ENCODE peak calls at places on chromosome 21, in four cellular contexts. One of them, this sample, is unnamed.

GRCh38 chr21:22174746-22175145 is 1176.5 kb downstream of the NCAM2 start:
- DNase-seq in H1: no peak
- DNase-seq in prostate gland: no peak
- DNase-seq in heart left ventricle: no peak
- DNase-seq in this sample: no peak

GRCh38 chr21:44962481-44962966 is 22.7 kb downstream of the SLX9 start:
- DNase-seq in H1: no peak
- DNase-seq in prostate gland: no peak
- DNase-seq in heart left ventricle: no peak
- DNase-seq in this sample: peak

GRCh38 chr21:44262338-44263048 is 796 bp upstream of the DNMT3L start:
- DNase-seq in heart left ventricle: no peak
- DNase-seq in H1: no peak
- DNase-seq in prostate gland: no peak
- DNase-seq in this sample: peak

GRCh38 chr21:45799765-45800338 is 156.3 kb downstream of the PCBP3 start:
- DNase-seq in prostate gland: no peak
- DNase-seq in H1: no peak
- DNase-seq in heart left ventricle: no peak
- DNase-seq in this sample: no peak

GRCh38 chr21:17391811-17392340 is 121.0 kb upstream of the CXADR start:
- DNase-seq in heart left ventricle: no peak
- DNase-seq in H1: no peak
- DNase-seq in prostate gland: no peak
- DNase-seq in this sample: no peak

GRCh38 chr21:43865471-43866181 is 603 bp downstream of the AGPAT3 start:
- DNase-seq in H1: no peak
- DNase-seq in heart left ventricle: peak
- DNase-seq in prostate gland: no peak
- DNase-seq in this sample: peak

GRCh38 chr21:37006521-37007291 is at the start of gene RIPPLY3:
- DNase-seq in prostate gland: no peak
- DNase-seq in heart left ventricle: no peak
- DNase-seq in H1: no peak
- DNase-seq in this sample: no peak

GRCh38 chr21:44958471-44959191 is 18.8 kb downstream of the SLX9 start:
- DNase-seq in H1: no peak
- DNase-seq in heart left ventricle: peak
- DNase-seq in prostate gland: no peak
- DNase-seq in this sample: peak

GRCh38 chr21:17231771-17232170 is 281.1 kb upstream of the CXADR start:
- DNase-seq in prostate gland: no peak
- DNase-seq in H1: no peak
- DNase-seq in heart left ventricle: no peak
- DNase-seq in this sample: no peak

GRCh38 chr21:26686278-26686677 is 113.2 kb upstream of the CYYR1 start:
- DNase-seq in prostate gland: no peak
- DNase-seq in H1: no peak
- DNase-seq in heart left ventricle: no peak
- DNase-seq in this sample: peak

GRCh38 chr21:43766734-43767497 is 9.2 kb downstream of the CSTB start:
- DNase-seq in prostate gland: no peak
- DNase-seq in H1: no peak
- DNase-seq in heart left ventricle: no peak
- DNase-seq in this sample: no peak

GRCh38 chr21:44880762-44881585 is 7.5 kb upstream of the PTTG1IP start:
- DNase-seq in heart left ventricle: no peak
- DNase-seq in prostate gland: no peak
- DNase-seq in H1: no peak
- DNase-seq in this sample: no peak

GRCh38 chr21:45331521-45332257 is 44.0 kb upstream of the POFUT2 start:
- DNase-seq in H1: no peak
- DNase-seq in prostate gland: no peak
- DNase-seq in heart left ventricle: no peak
- DNase-seq in this sample: peak

GRCh38 chr21:17526771-17527170 is 13.9 kb downstream of the CXADR start:
- DNase-seq in prostate gland: no peak
- DNase-seq in H1: no peak
- DNase-seq in heart left ventricle: no peak
- DNase-seq in this sample: no peak

GRCh38 chr21:46500224-46500861 is 41.7 kb downstream of the DIP2A start:
- DNase-seq in prostate gland: no peak
- DNase-seq in heart left ventricle: no peak
- DNase-seq in H1: no peak
- DNase-seq in this sample: no peak

GRCh38 chr21:18460979-18461378 is 57.4 kb upstream of the TMPRSS15 start:
- DNase-seq in H1: no peak
- DNase-seq in prostate gland: no peak
- DNase-seq in heart left ventricle: no peak
- DNase-seq in this sample: no peak

GRCh38 chr21:28922368-28922767 is 70.3 kb downstream of the LTN1 start:
- DNase-seq in prostate gland: no peak
- DNase-seq in heart left ventricle: no peak
- DNase-seq in H1: peak
- DNase-seq in this sample: no peak

GRCh38 chr21:45010096-45010495 is 64.3 kb upstream of the ADARB1 start:
- DNase-seq in prostate gland: no peak
- DNase-seq in H1: no peak
- DNase-seq in heart left ventricle: no peak
- DNase-seq in this sample: peak

GRCh38 chr21:32360401-32360981 is 32.3 kb downstream of the URB1 start:
- DNase-seq in prostate gland: peak
- DNase-seq in heart left ventricle: no peak
- DNase-seq in H1: no peak
- DNase-seq in this sample: no peak

DNA sequence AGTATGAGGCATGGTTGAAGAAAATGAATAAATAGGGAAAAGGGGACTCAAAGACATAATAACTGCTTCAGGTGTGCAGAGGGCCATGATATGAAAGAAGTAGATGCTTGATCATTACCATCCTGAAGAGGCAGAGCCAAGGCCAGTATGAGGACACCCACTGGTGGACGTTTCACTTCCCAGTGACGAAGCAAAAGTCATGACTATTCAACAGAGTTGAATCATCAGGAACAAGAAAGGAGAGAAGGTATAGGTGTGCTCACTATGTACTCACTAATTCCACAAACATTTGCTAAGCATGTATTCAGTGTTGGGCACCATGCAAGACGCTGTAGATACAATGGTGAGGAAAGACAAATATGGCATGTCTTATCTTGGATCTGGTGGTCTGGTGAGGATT is 319.2 kb upstream of the RUNX1 start:
- DNase-seq in heart left ventricle: no peak
- DNase-seq in prostate gland: no peak
- DNase-seq in H1: no peak
- DNase-seq in this sample: no peak
- TF ChIP-seq POLR2A in heart left ventricle: no peak
- TF ChIP-seq POLR2A in prostate gland: no peak
- TF ChIP-seq POLR2A in H1: no peak
- TF ChIP-seq POLR2A in this sample: no peak

GRCh38 chr21:15140321-15141019 is 75.7 kb upstream of the NRIP1 start:
- DNase-seq in prostate gland: no peak
- DNase-seq in H1: no peak
- DNase-seq in heart left ventricle: no peak
- DNase-seq in this sample: no peak
- H3K4me3 ChIP-seq in prostate gland: no peak
- H3K4me3 ChIP-seq in H1: no peak
- H3K4me3 ChIP-seq in heart left ventricle: no peak
- H3K4me3 ChIP-seq in this sample: no peak

DNA sequence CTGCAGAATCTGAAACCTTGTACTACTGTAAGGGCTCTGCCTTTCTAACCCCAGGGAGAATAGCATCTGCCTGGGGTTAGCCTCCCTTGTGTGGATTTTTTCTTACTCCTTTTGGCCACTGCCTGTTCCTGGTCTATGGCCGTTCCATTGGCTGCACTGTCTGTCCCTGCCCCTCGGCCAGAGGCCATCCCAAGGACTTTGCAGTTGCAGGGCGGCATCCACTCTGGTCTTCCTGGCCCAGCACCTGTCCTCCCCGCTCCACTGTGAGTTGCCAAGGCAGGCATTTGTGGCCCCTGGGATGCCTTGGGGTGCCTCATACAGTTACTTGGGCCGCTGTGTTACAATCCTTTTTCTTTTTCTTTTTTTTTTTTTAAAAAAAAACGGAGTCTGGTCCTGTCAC is 45.8 kb downstream of the PDE9A start:
- DNase-seq in H1: no peak
- DNase-seq in prostate gland: no peak
- DNase-seq in heart left ventricle: no peak
- DNase-seq in this sample: peak
- H3K27ac ChIP-seq in H1: no peak
- H3K27ac ChIP-seq in prostate gland: no peak
- H3K27ac ChIP-seq in heart left ventricle: no peak
- H3K27ac ChIP-seq in this sample: no peak

GRCh38 chr21:40839551-40839950 is 7.4 kb downstream of the DSCAM start:
- DNase-seq in heart left ventricle: no peak
- DNase-seq in H1: no peak
- DNase-seq in prostate gland: no peak
- DNase-seq in this sample: no peak
- TF ChIP-seq POLR2A in heart left ventricle: no peak
- TF ChIP-seq POLR2A in H1: no peak
- TF ChIP-seq POLR2A in prostate gland: no peak
- TF ChIP-seq POLR2A in this sample: no peak

GRCh38 chr21:38424333-38424732 is 73.9 kb downstream of the ERG start:
- DNase-seq in prostate gland: no peak
- DNase-seq in H1: no peak
- DNase-seq in heart left ventricle: no peak
- DNase-seq in this sample: no peak

GRCh38 chr21:38428211-38428610 is 70.1 kb downstream of the ERG start:
- DNase-seq in prostate gland: no peak
- DNase-seq in H1: no peak
- DNase-seq in heart left ventricle: no peak
- DNase-seq in this sample: no peak

GRCh38 chr21:38433516-38433915 is 64.8 kb downstream of the ERG start:
- DNase-seq in prostate gland: no peak
- DNase-seq in H1: no peak
- DNase-seq in heart left ventricle: no peak
- DNase-seq in this sample: no peak

GRCh38 chr21:38429011-38429410 is 69.3 kb downstream of the ERG start:
- DNase-seq in heart left ventricle: no peak
- DNase-seq in H1: no peak
- DNase-seq in prostate gland: no peak
- DNase-seq in this sample: no peak
- H3K4me3 ChIP-seq in heart left ventricle: no peak
- H3K4me3 ChIP-seq in H1: no peak
- H3K4me3 ChIP-seq in prostate gland: no peak
- H3K4me3 ChIP-seq in this sample: no peak

DNA sequence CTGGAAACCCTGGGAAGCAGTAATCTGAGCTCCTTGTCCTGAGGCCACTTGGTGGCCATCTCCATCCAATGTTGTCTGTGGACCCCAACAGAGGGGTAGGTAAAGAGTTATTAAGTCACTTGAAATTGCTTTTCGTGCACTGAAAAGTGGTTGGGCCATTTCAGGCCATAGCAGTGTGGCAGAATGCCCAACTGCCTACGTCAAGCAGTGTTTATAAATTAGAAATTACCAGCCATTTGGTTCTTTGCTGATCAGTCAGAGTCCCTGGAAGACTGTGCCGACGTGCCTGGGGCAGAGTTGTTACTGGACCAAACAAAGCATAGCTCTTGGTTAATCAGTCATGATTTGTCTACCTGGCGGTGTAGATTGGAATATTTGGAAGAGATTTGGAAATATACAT is 308.3 kb upstream of the USP25 start:
- DNase-seq in prostate gland: no peak
- DNase-seq in H1: no peak
- DNase-seq in heart left ventricle: no peak
- DNase-seq in this sample: no peak
- H3K27ac ChIP-seq in prostate gland: no peak
- H3K27ac ChIP-seq in H1: no peak
- H3K27ac ChIP-seq in heart left ventricle: no peak
- H3K27ac ChIP-seq in this sample: no peak

GRCh38 chr21:33359446-33359845 is 34.7 kb downstream of the IFNAR1 start:
- DNase-seq in prostate gland: no peak
- DNase-seq in heart left ventricle: no peak
- DNase-seq in H1: no peak
- DNase-seq in this sample: no peak

GRCh38 chr21:33364830-33365229 is 38.4 kb upstream of the IFNGR2 start:
- DNase-seq in heart left ventricle: no peak
- DNase-seq in prostate gland: no peak
- DNase-seq in H1: no peak
- DNase-seq in this sample: no peak

GRCh38 chr21:33360281-33360680 is 35.5 kb downstream of the IFNAR1 start:
- DNase-seq in heart left ventricle: no peak
- DNase-seq in prostate gland: no peak
- DNase-seq in H1: no peak
- DNase-seq in this sample: no peak

GRCh38 chr21:33360871-33361602 is 36.3 kb downstream of the IFNAR1 start:
- DNase-seq in heart left ventricle: peak
- DNase-seq in H1: peak
- DNase-seq in prostate gland: peak
- DNase-seq in this sample: peak

GRCh38 chr21:33362044-33362555 is 37.3 kb downstream of the IFNAR1 start:
- DNase-seq in prostate gland: peak
- DNase-seq in heart left ventricle: no peak
- DNase-seq in H1: peak
- DNase-seq in this sample: peak
- TF ChIP-seq POLR2A in prostate gland: peak
- TF ChIP-seq POLR2A in heart left ventricle: no peak
- TF ChIP-seq POLR2A in H1: peak
- TF ChIP-seq POLR2A in this sample: peak